ENCODE peak calls at places on chromosomes 2 and 18, in nine cellular contexts. One of them, this sample, is unnamed.

GRCh38 chr2:55519908-55520885 is 679 bp downstream of the CFAP36 start:
- DNase-seq in T-helper 9 cell: peak; percentile 26
- DNase-seq in activated CD4-positive, alpha-beta memory T cell treated with anti-CD3 and anti-CD28 coated beads, Interleukin-2, amount 10 ng/mL, durations not matched to agents 7 days and 5 days: peak; percentile 38
- DNase-seq in OCI-M1: peak; percentile 66
- DNase-seq in activated CD4-positive, alpha-beta T cell treated with anti-CD3 and anti-CD28 coated beads, Interleukin-2, amount 50 U/mL, for 1 hour: peak; percentile 27
- DNase-seq in tibial nerve: no peak
- DNase-seq in globus pallidus: peak; percentile 41
- DNase-seq in lung: no peak
- DNase-seq in T follicular helper cell: peak; percentile 32
- DNase-seq in this sample: no peak

GRCh38 chr2:235467586-235467985 is 26.3 kb upstream of the AGAP1 start:
- DNase-seq in T-helper 9 cell: no peak
- DNase-seq in activated CD4-positive, alpha-beta memory T cell treated with anti-CD3 and anti-CD28 coated beads, Interleukin-2, amount 10 ng/mL, durations not matched to agents 7 days and 5 days: no peak
- DNase-seq in OCI-M1: no peak
- DNase-seq in activated CD4-positive, alpha-beta T cell treated with anti-CD3 and anti-CD28 coated beads, Interleukin-2, amount 50 U/mL, for 1 hour: no peak
- DNase-seq in tibial nerve: no peak
- DNase-seq in globus pallidus: no peak
- DNase-seq in lung: no peak
- DNase-seq in T follicular helper cell: no peak
- DNase-seq in this sample: no peak

GRCh38 chr2:227406177-227407031 is 18.7 kb upstream of the SCYGR1 start:
- DNase-seq in T-helper 9 cell: no peak
- DNase-seq in activated CD4-positive, alpha-beta memory T cell treated with anti-CD3 and anti-CD28 coated beads, Interleukin-2, amount 10 ng/mL, durations not matched to agents 7 days and 5 days: no peak
- DNase-seq in OCI-M1: peak; percentile 74
- DNase-seq in activated CD4-positive, alpha-beta T cell treated with anti-CD3 and anti-CD28 coated beads, Interleukin-2, amount 50 U/mL, for 1 hour: no peak
- DNase-seq in tibial nerve: no peak
- DNase-seq in globus pallidus: peak; percentile 72
- DNase-seq in lung: peak; percentile 77
- DNase-seq in T follicular helper cell: no peak
- DNase-seq in this sample: no peak

GRCh38 chr2:171547720-171548119 is 25.4 kb downstream of the CYBRD1 start:
- DNase-seq in T-helper 9 cell: no peak
- DNase-seq in activated CD4-positive, alpha-beta memory T cell treated with anti-CD3 and anti-CD28 coated beads, Interleukin-2, amount 10 ng/mL, durations not matched to agents 7 days and 5 days: no peak
- DNase-seq in OCI-M1: no peak
- DNase-seq in activated CD4-positive, alpha-beta T cell treated with anti-CD3 and anti-CD28 coated beads, Interleukin-2, amount 50 U/mL, for 1 hour: no peak
- DNase-seq in tibial nerve: no peak
- DNase-seq in globus pallidus: no peak
- DNase-seq in lung: no peak
- DNase-seq in T follicular helper cell: no peak
- DNase-seq in this sample: no peak

GRCh38 chr18:32722279-32722678 is 50.5 kb downstream of the KLHL14 start:
- DNase-seq in T-helper 9 cell: no peak
- DNase-seq in activated CD4-positive, alpha-beta memory T cell treated with anti-CD3 and anti-CD28 coated beads, Interleukin-2, amount 10 ng/mL, durations not matched to agents 7 days and 5 days: no peak
- DNase-seq in OCI-M1: no peak
- DNase-seq in activated CD4-positive, alpha-beta T cell treated with anti-CD3 and anti-CD28 coated beads, Interleukin-2, amount 50 U/mL, for 1 hour: no peak
- DNase-seq in tibial nerve: no peak
- DNase-seq in globus pallidus: no peak
- DNase-seq in lung: no peak
- DNase-seq in T follicular helper cell: no peak
- DNase-seq in this sample: no peak

GRCh38 chr2:226451486-226451885 is 348.1 kb downstream of the IRS1 start:
- DNase-seq in T-helper 9 cell: no peak
- DNase-seq in activated CD4-positive, alpha-beta memory T cell treated with anti-CD3 and anti-CD28 coated beads, Interleukin-2, amount 10 ng/mL, durations not matched to agents 7 days and 5 days: no peak
- DNase-seq in OCI-M1: no peak
- DNase-seq in activated CD4-positive, alpha-beta T cell treated with anti-CD3 and anti-CD28 coated beads, Interleukin-2, amount 50 U/mL, for 1 hour: no peak
- DNase-seq in tibial nerve: no peak
- DNase-seq in globus pallidus: no peak
- DNase-seq in lung: no peak
- DNase-seq in T follicular helper cell: no peak
- DNase-seq in this sample: no peak

GRCh38 chr18:56257215-56257614 is 381.2 kb downstream of the TXNL1 start:
- DNase-seq in T-helper 9 cell: no peak
- DNase-seq in activated CD4-positive, alpha-beta memory T cell treated with anti-CD3 and anti-CD28 coated beads, Interleukin-2, amount 10 ng/mL, durations not matched to agents 7 days and 5 days: no peak
- DNase-seq in OCI-M1: peak; percentile 90
- DNase-seq in activated CD4-positive, alpha-beta T cell treated with anti-CD3 and anti-CD28 coated beads, Interleukin-2, amount 50 U/mL, for 1 hour: no peak
- DNase-seq in tibial nerve: no peak
- DNase-seq in globus pallidus: no peak
- DNase-seq in lung: no peak
- DNase-seq in T follicular helper cell: no peak
- DNase-seq in this sample: no peak

GRCh38 chr2:178629463-178629862 is 149.2 kb downstream of the PLEKHA3 start:
- DNase-seq in T-helper 9 cell: no peak
- DNase-seq in activated CD4-positive, alpha-beta memory T cell treated with anti-CD3 and anti-CD28 coated beads, Interleukin-2, amount 10 ng/mL, durations not matched to agents 7 days and 5 days: no peak
- DNase-seq in OCI-M1: no peak
- DNase-seq in activated CD4-positive, alpha-beta T cell treated with anti-CD3 and anti-CD28 coated beads, Interleukin-2, amount 50 U/mL, for 1 hour: no peak
- DNase-seq in tibial nerve: no peak
- DNase-seq in globus pallidus: no peak
- DNase-seq in lung: no peak
- DNase-seq in T follicular helper cell: no peak
- DNase-seq in this sample: no peak

GRCh38 chr2:61135510-61135909 is 26.5 kb upstream of the C2orf74 start:
- DNase-seq in T-helper 9 cell: no peak
- DNase-seq in activated CD4-positive, alpha-beta memory T cell treated with anti-CD3 and anti-CD28 coated beads, Interleukin-2, amount 10 ng/mL, durations not matched to agents 7 days and 5 days: no peak
- DNase-seq in OCI-M1: peak; percentile 86
- DNase-seq in activated CD4-positive, alpha-beta T cell treated with anti-CD3 and anti-CD28 coated beads, Interleukin-2, amount 50 U/mL, for 1 hour: no peak
- DNase-seq in tibial nerve: no peak
- DNase-seq in globus pallidus: peak; percentile 66
- DNase-seq in lung: no peak
- DNase-seq in T follicular helper cell: no peak
- DNase-seq in this sample: no peak

GRCh38 chr2:178474560-178474959 is 3.8 kb downstream of the FKBP7 start:
- DNase-seq in T-helper 9 cell: no peak
- DNase-seq in activated CD4-positive, alpha-beta memory T cell treated with anti-CD3 and anti-CD28 coated beads, Interleukin-2, amount 10 ng/mL, durations not matched to agents 7 days and 5 days: no peak
- DNase-seq in OCI-M1: no peak
- DNase-seq in activated CD4-positive, alpha-beta T cell treated with anti-CD3 and anti-CD28 coated beads, Interleukin-2, amount 50 U/mL, for 1 hour: no peak
- DNase-seq in tibial nerve: no peak
- DNase-seq in globus pallidus: no peak
- DNase-seq in lung: no peak
- DNase-seq in T follicular helper cell: no peak
- DNase-seq in this sample: no peak

GRCh38 chr2:66582975-66583842 is 148.3 kb downstream of the MEIS1 start:
- DNase-seq in T-helper 9 cell: no peak
- DNase-seq in activated CD4-positive, alpha-beta memory T cell treated with anti-CD3 and anti-CD28 coated beads, Interleukin-2, amount 10 ng/mL, durations not matched to agents 7 days and 5 days: no peak
- DNase-seq in OCI-M1: no peak
- DNase-seq in activated CD4-positive, alpha-beta T cell treated with anti-CD3 and anti-CD28 coated beads, Interleukin-2, amount 50 U/mL, for 1 hour: no peak
- DNase-seq in tibial nerve: no peak
- DNase-seq in globus pallidus: no peak
- DNase-seq in lung: no peak
- DNase-seq in T follicular helper cell: no peak
- DNase-seq in this sample: no peak

GRCh38 chr18:3294435-3295080 is 32.6 kb downstream of the MYL12B start:
- DNase-seq in T-helper 9 cell: no peak
- DNase-seq in activated CD4-positive, alpha-beta memory T cell treated with anti-CD3 and anti-CD28 coated beads, Interleukin-2, amount 10 ng/mL, durations not matched to agents 7 days and 5 days: no peak
- DNase-seq in OCI-M1: no peak
- DNase-seq in activated CD4-positive, alpha-beta T cell treated with anti-CD3 and anti-CD28 coated beads, Interleukin-2, amount 50 U/mL, for 1 hour: no peak
- DNase-seq in tibial nerve: no peak
- DNase-seq in globus pallidus: no peak
- DNase-seq in lung: no peak
- DNase-seq in T follicular helper cell: no peak
- DNase-seq in this sample: no peak

GRCh38 chr18:9062418-9062751 is 40.1 kb upstream of the NDUFV2 start:
- DNase-seq in T-helper 9 cell: no peak
- DNase-seq in activated CD4-positive, alpha-beta memory T cell treated with anti-CD3 and anti-CD28 coated beads, Interleukin-2, amount 10 ng/mL, durations not matched to agents 7 days and 5 days: no peak
- DNase-seq in OCI-M1: no peak
- DNase-seq in activated CD4-positive, alpha-beta T cell treated with anti-CD3 and anti-CD28 coated beads, Interleukin-2, amount 50 U/mL, for 1 hour: no peak
- DNase-seq in tibial nerve: no peak
- DNase-seq in globus pallidus: no peak
- DNase-seq in lung: no peak
- DNase-seq in T follicular helper cell: no peak
- DNase-seq in this sample: no peak

GRCh38 chr2:233706720-233707119 is 6.0 kb upstream of the UGT1A5 start:
- DNase-seq in T-helper 9 cell: no peak
- DNase-seq in activated CD4-positive, alpha-beta memory T cell treated with anti-CD3 and anti-CD28 coated beads, Interleukin-2, amount 10 ng/mL, durations not matched to agents 7 days and 5 days: no peak
- DNase-seq in OCI-M1: no peak
- DNase-seq in activated CD4-positive, alpha-beta T cell treated with anti-CD3 and anti-CD28 coated beads, Interleukin-2, amount 50 U/mL, for 1 hour: no peak
- DNase-seq in tibial nerve: no peak
- DNase-seq in globus pallidus: no peak
- DNase-seq in lung: no peak
- DNase-seq in T follicular helper cell: no peak
- DNase-seq in this sample: no peak

GRCh38 chr2:36921984-36922383 is 44.4 kb downstream of the STRN start:
- DNase-seq in T-helper 9 cell: no peak
- DNase-seq in activated CD4-positive, alpha-beta memory T cell treated with anti-CD3 and anti-CD28 coated beads, Interleukin-2, amount 10 ng/mL, durations not matched to agents 7 days and 5 days: no peak
- DNase-seq in OCI-M1: no peak
- DNase-seq in activated CD4-positive, alpha-beta T cell treated with anti-CD3 and anti-CD28 coated beads, Interleukin-2, amount 50 U/mL, for 1 hour: no peak
- DNase-seq in tibial nerve: no peak
- DNase-seq in globus pallidus: no peak
- DNase-seq in lung: no peak
- DNase-seq in T follicular helper cell: no peak
- DNase-seq in this sample: no peak

GRCh38 chr2:32712870-32713269 is 85.0 kb downstream of the TTC27 start:
- DNase-seq in T-helper 9 cell: no peak
- DNase-seq in activated CD4-positive, alpha-beta memory T cell treated with anti-CD3 and anti-CD28 coated beads, Interleukin-2, amount 10 ng/mL, durations not matched to agents 7 days and 5 days: no peak
- DNase-seq in OCI-M1: no peak
- DNase-seq in activated CD4-positive, alpha-beta T cell treated with anti-CD3 and anti-CD28 coated beads, Interleukin-2, amount 50 U/mL, for 1 hour: no peak
- DNase-seq in tibial nerve: no peak
- DNase-seq in globus pallidus: no peak
- DNase-seq in lung: no peak
- DNase-seq in T follicular helper cell: no peak
- DNase-seq in this sample: no peak

GRCh38 chr2:12008425-12009061 is 262.1 kb downstream of the LPIN1 start:
- DNase-seq in T-helper 9 cell: no peak
- DNase-seq in activated CD4-positive, alpha-beta memory T cell treated with anti-CD3 and anti-CD28 coated beads, Interleukin-2, amount 10 ng/mL, durations not matched to agents 7 days and 5 days: no peak
- DNase-seq in OCI-M1: peak; percentile 80
- DNase-seq in activated CD4-positive, alpha-beta T cell treated with anti-CD3 and anti-CD28 coated beads, Interleukin-2, amount 50 U/mL, for 1 hour: no peak
- DNase-seq in tibial nerve: no peak
- DNase-seq in globus pallidus: no peak
- DNase-seq in lung: no peak
- DNase-seq in T follicular helper cell: no peak
- DNase-seq in this sample: no peak

GRCh38 chr18:34495434-34495833 is 214.7 kb upstream of the DTNA start:
- DNase-seq in T-helper 9 cell: no peak
- DNase-seq in activated CD4-positive, alpha-beta memory T cell treated with anti-CD3 and anti-CD28 coated beads, Interleukin-2, amount 10 ng/mL, durations not matched to agents 7 days and 5 days: no peak
- DNase-seq in OCI-M1: peak; percentile 88
- DNase-seq in activated CD4-positive, alpha-beta T cell treated with anti-CD3 and anti-CD28 coated beads, Interleukin-2, amount 50 U/mL, for 1 hour: no peak
- DNase-seq in tibial nerve: no peak
- DNase-seq in globus pallidus: no peak
- DNase-seq in lung: no peak
- DNase-seq in T follicular helper cell: no peak
- DNase-seq in this sample: no peak

GRCh38 chr2:69770193-69770702 is 28.3 kb downstream of the ANXA4 start:
- DNase-seq in T-helper 9 cell: no peak
- DNase-seq in activated CD4-positive, alpha-beta memory T cell treated with anti-CD3 and anti-CD28 coated beads, Interleukin-2, amount 10 ng/mL, durations not matched to agents 7 days and 5 days: peak; percentile 59
- DNase-seq in OCI-M1: peak; percentile 84
- DNase-seq in activated CD4-positive, alpha-beta T cell treated with anti-CD3 and anti-CD28 coated beads, Interleukin-2, amount 50 U/mL, for 1 hour: no peak
- DNase-seq in tibial nerve: no peak
- DNase-seq in globus pallidus: no peak
- DNase-seq in lung: no peak
- DNase-seq in T follicular helper cell: no peak
- DNase-seq in this sample: no peak

GRCh38 chr2:220075835-220076234 is 448.4 kb downstream of the SLC4A3 start:
- DNase-seq in T-helper 9 cell: no peak
- DNase-seq in activated CD4-positive, alpha-beta memory T cell treated with anti-CD3 and anti-CD28 coated beads, Interleukin-2, amount 10 ng/mL, durations not matched to agents 7 days and 5 days: no peak
- DNase-seq in OCI-M1: no peak
- DNase-seq in activated CD4-positive, alpha-beta T cell treated with anti-CD3 and anti-CD28 coated beads, Interleukin-2, amount 50 U/mL, for 1 hour: no peak
- DNase-seq in tibial nerve: no peak
- DNase-seq in globus pallidus: no peak
- DNase-seq in lung: no peak
- DNase-seq in T follicular helper cell: no peak
- DNase-seq in this sample: no peak

GRCh38 chr2:169361706-169362345 is 508 bp downstream of the LRP2 start:
- DNase-seq in T-helper 9 cell: no peak
- DNase-seq in activated CD4-positive, alpha-beta memory T cell treated with anti-CD3 and anti-CD28 coated beads, Interleukin-2, amount 10 ng/mL, durations not matched to agents 7 days and 5 days: peak; percentile 16
- DNase-seq in OCI-M1: peak; percentile 10
- DNase-seq in activated CD4-positive, alpha-beta T cell treated with anti-CD3 and anti-CD28 coated beads, Interleukin-2, amount 50 U/mL, for 1 hour: no peak
- DNase-seq in tibial nerve: no peak
- DNase-seq in globus pallidus: no peak
- DNase-seq in lung: no peak
- DNase-seq in T follicular helper cell: no peak
- DNase-seq in this sample: no peak

GRCh38 chr2:30374380-30374779 is 72.7 kb upstream of the LCLAT1 start:
- DNase-seq in T-helper 9 cell: no peak
- DNase-seq in activated CD4-positive, alpha-beta memory T cell treated with anti-CD3 and anti-CD28 coated beads, Interleukin-2, amount 10 ng/mL, durations not matched to agents 7 days and 5 days: no peak
- DNase-seq in OCI-M1: no peak
- DNase-seq in activated CD4-positive, alpha-beta T cell treated with anti-CD3 and anti-CD28 coated beads, Interleukin-2, amount 50 U/mL, for 1 hour: no peak
- DNase-seq in tibial nerve: no peak
- DNase-seq in globus pallidus: no peak
- DNase-seq in lung: no peak
- DNase-seq in T follicular helper cell: no peak
- DNase-seq in this sample: no peak

GRCh38 chr2:201345636-201346213 is 11.4 kb downstream of the FLACC1 start:
- DNase-seq in T-helper 9 cell: no peak
- DNase-seq in activated CD4-positive, alpha-beta memory T cell treated with anti-CD3 and anti-CD28 coated beads, Interleukin-2, amount 10 ng/mL, durations not matched to agents 7 days and 5 days: no peak
- DNase-seq in OCI-M1: no peak
- DNase-seq in activated CD4-positive, alpha-beta T cell treated with anti-CD3 and anti-CD28 coated beads, Interleukin-2, amount 50 U/mL, for 1 hour: no peak
- DNase-seq in tibial nerve: no peak
- DNase-seq in globus pallidus: no peak
- DNase-seq in lung: no peak
- DNase-seq in T follicular helper cell: no peak
- DNase-seq in this sample: no peak

GRCh38 chr2:127056631-127057370 is 50.2 kb downstream of the BIN1 start:
- DNase-seq in T-helper 9 cell: no peak
- DNase-seq in activated CD4-positive, alpha-beta memory T cell treated with anti-CD3 and anti-CD28 coated beads, Interleukin-2, amount 10 ng/mL, durations not matched to agents 7 days and 5 days: no peak
- DNase-seq in OCI-M1: no peak
- DNase-seq in activated CD4-positive, alpha-beta T cell treated with anti-CD3 and anti-CD28 coated beads, Interleukin-2, amount 50 U/mL, for 1 hour: no peak
- DNase-seq in tibial nerve: no peak
- DNase-seq in globus pallidus: no peak
- DNase-seq in lung: no peak
- DNase-seq in T follicular helper cell: no peak
- DNase-seq in this sample: no peak

GRCh38 chr2:37586663-37587409 is 84.6 kb downstream of the CDC42EP3 start:
- DNase-seq in T-helper 9 cell: no peak
- DNase-seq in activated CD4-positive, alpha-beta memory T cell treated with anti-CD3 and anti-CD28 coated beads, Interleukin-2, amount 10 ng/mL, durations not matched to agents 7 days and 5 days: no peak
- DNase-seq in OCI-M1: no peak
- DNase-seq in activated CD4-positive, alpha-beta T cell treated with anti-CD3 and anti-CD28 coated beads, Interleukin-2, amount 50 U/mL, for 1 hour: no peak
- DNase-seq in tibial nerve: no peak
- DNase-seq in globus pallidus: no peak
- DNase-seq in lung: no peak
- DNase-seq in T follicular helper cell: no peak
- DNase-seq in this sample: no peak

GRCh38 chr2:129936334-129936934 is 43.0 kb upstream of the RAB6C start:
- DNase-seq in T-helper 9 cell: no peak
- DNase-seq in activated CD4-positive, alpha-beta memory T cell treated with anti-CD3 and anti-CD28 coated beads, Interleukin-2, amount 10 ng/mL, durations not matched to agents 7 days and 5 days: no peak
- DNase-seq in OCI-M1: peak; percentile 55
- DNase-seq in activated CD4-positive, alpha-beta T cell treated with anti-CD3 and anti-CD28 coated beads, Interleukin-2, amount 50 U/mL, for 1 hour: peak; percentile 46
- DNase-seq in tibial nerve: no peak
- DNase-seq in globus pallidus: no peak
- DNase-seq in lung: no peak
- DNase-seq in T follicular helper cell: no peak
- DNase-seq in this sample: no peak

GRCh38 chr2:8494589-8494988 is 187.3 kb upstream of the ID2 start:
- DNase-seq in T-helper 9 cell: no peak
- DNase-seq in activated CD4-positive, alpha-beta memory T cell treated with anti-CD3 and anti-CD28 coated beads, Interleukin-2, amount 10 ng/mL, durations not matched to agents 7 days and 5 days: no peak
- DNase-seq in OCI-M1: no peak
- DNase-seq in activated CD4-positive, alpha-beta T cell treated with anti-CD3 and anti-CD28 coated beads, Interleukin-2, amount 50 U/mL, for 1 hour: no peak
- DNase-seq in tibial nerve: no peak
- DNase-seq in globus pallidus: no peak
- DNase-seq in lung: no peak
- DNase-seq in T follicular helper cell: no peak
- DNase-seq in this sample: no peak

GRCh38 chr2:174120346-174120745 is 128.0 kb downstream of the OLA1 start:
- DNase-seq in T-helper 9 cell: no peak
- DNase-seq in activated CD4-positive, alpha-beta memory T cell treated with anti-CD3 and anti-CD28 coated beads, Interleukin-2, amount 10 ng/mL, durations not matched to agents 7 days and 5 days: no peak
- DNase-seq in OCI-M1: no peak
- DNase-seq in activated CD4-positive, alpha-beta T cell treated with anti-CD3 and anti-CD28 coated beads, Interleukin-2, amount 50 U/mL, for 1 hour: no peak
- DNase-seq in tibial nerve: no peak
- DNase-seq in globus pallidus: no peak
- DNase-seq in lung: no peak
- DNase-seq in T follicular helper cell: no peak
- DNase-seq in this sample: no peak

GRCh38 chr2:9422321-9423099 is 818 bp downstream of the ITGB1BP1 start:
- DNase-seq in T-helper 9 cell: peak; percentile 25
- DNase-seq in activated CD4-positive, alpha-beta memory T cell treated with anti-CD3 and anti-CD28 coated beads, Interleukin-2, amount 10 ng/mL, durations not matched to agents 7 days and 5 days: peak; percentile 67
- DNase-seq in OCI-M1: peak; percentile 63
- DNase-seq in activated CD4-positive, alpha-beta T cell treated with anti-CD3 and anti-CD28 coated beads, Interleukin-2, amount 50 U/mL, for 1 hour: peak; percentile 41
- DNase-seq in tibial nerve: no peak
- DNase-seq in globus pallidus: peak; percentile 66
- DNase-seq in lung: peak; percentile 51
- DNase-seq in T follicular helper cell: peak; percentile 9
- DNase-seq in this sample: peak; percentile 65

GRCh38 chr2:172704072-172704936 is 31.3 kb upstream of the RAPGEF4 start:
- DNase-seq in T-helper 9 cell: no peak
- DNase-seq in activated CD4-positive, alpha-beta memory T cell treated with anti-CD3 and anti-CD28 coated beads, Interleukin-2, amount 10 ng/mL, durations not matched to agents 7 days and 5 days: no peak
- DNase-seq in OCI-M1: peak; percentile 64
- DNase-seq in activated CD4-positive, alpha-beta T cell treated with anti-CD3 and anti-CD28 coated beads, Interleukin-2, amount 50 U/mL, for 1 hour: no peak
- DNase-seq in tibial nerve: no peak
- DNase-seq in globus pallidus: no peak
- DNase-seq in lung: no peak
- DNase-seq in T follicular helper cell: no peak
- DNase-seq in this sample: no peak

GRCh38 chr2:195447353-195447975 is 209.6 kb upstream of the SLC39A10 start:
- DNase-seq in T-helper 9 cell: no peak
- DNase-seq in activated CD4-positive, alpha-beta memory T cell treated with anti-CD3 and anti-CD28 coated beads, Interleukin-2, amount 10 ng/mL, durations not matched to agents 7 days and 5 days: no peak
- DNase-seq in OCI-M1: no peak
- DNase-seq in activated CD4-positive, alpha-beta T cell treated with anti-CD3 and anti-CD28 coated beads, Interleukin-2, amount 50 U/mL, for 1 hour: no peak
- DNase-seq in tibial nerve: no peak
- DNase-seq in globus pallidus: no peak
- DNase-seq in lung: no peak
- DNase-seq in T follicular helper cell: no peak
- DNase-seq in this sample: no peak

This sample was measured in CD8-positive, alpha-beta memory T cell.